ENCODE peak calls at places on chromosome 22, in seven cellular contexts. One of them, this sample, is unnamed.
A peak's percentile ranks its signal among the peaks of the same experiment; 100 is the strongest.

GRCh38 chr22:24367841-24368240 is 59.6 kb upstream of the ADORA2A start:
- DNase-seq in type B pancreatic cell: no peak
- DNase-seq in left ventricle myocardium inferior: no peak
- DNase-seq in stimulated activated CD4-positive, alpha-beta T cell treated with anti-CD3 and anti-CD28 coated beads, TNF-alpha, amount 100 ng/mL, for 1 hour: no peak
- DNase-seq in NCI-H510A: no peak
- DNase-seq in osteocyte: no peak
- DNase-seq in HFF-Myc: no peak
- DNase-seq in this sample: no peak

GRCh38 chr22:34395370-34395769 is 475.1 kb upstream of the LARGE1 start:
- DNase-seq in left ventricle myocardium inferior: no peak
- DNase-seq in HFF-Myc: no peak
- DNase-seq in osteocyte: no peak
- DNase-seq in NCI-H510A: no peak
- DNase-seq in type B pancreatic cell: no peak
- DNase-seq in stimulated activated CD4-positive, alpha-beta T cell treated with anti-CD3 and anti-CD28 coated beads, TNF-alpha, amount 100 ng/mL, for 1 hour: no peak
- DNase-seq in this sample: no peak

GRCh38 chr22:48823941-48824340 is 1003.7 kb downstream of the BRD1 start:
- DNase-seq in osteocyte: no peak
- DNase-seq in type B pancreatic cell: no peak
- DNase-seq in stimulated activated CD4-positive, alpha-beta T cell treated with anti-CD3 and anti-CD28 coated beads, TNF-alpha, amount 100 ng/mL, for 1 hour: no peak
- DNase-seq in left ventricle myocardium inferior: no peak
- DNase-seq in NCI-H510A: no peak
- DNase-seq in HFF-Myc: no peak
- DNase-seq in this sample: no peak

GRCh38 chr22:31139866-31140716 is at the start of gene PLA2G3:
- DNase-seq in NCI-H510A: peak; percentile 85
- DNase-seq in osteocyte: no peak
- DNase-seq in HFF-Myc: peak; percentile 48
- DNase-seq in left ventricle myocardium inferior: no peak
- DNase-seq in stimulated activated CD4-positive, alpha-beta T cell treated with anti-CD3 and anti-CD28 coated beads, TNF-alpha, amount 100 ng/mL, for 1 hour: no peak
- DNase-seq in type B pancreatic cell: no peak
- DNase-seq in this sample: no peak

GRCh38 chr22:40928657-40929056 is 22.5 kb upstream of the RBX1 start:
- DNase-seq in NCI-H510A: no peak
- DNase-seq in osteocyte: no peak
- DNase-seq in type B pancreatic cell: no peak
- DNase-seq in left ventricle myocardium inferior: no peak
- DNase-seq in HFF-Myc: no peak
- DNase-seq in stimulated activated CD4-positive, alpha-beta T cell treated with anti-CD3 and anti-CD28 coated beads, TNF-alpha, amount 100 ng/mL, for 1 hour: no peak
- DNase-seq in this sample: no peak

GRCh38 chr22:31279821-31280496 is 12.3 kb downstream of the PIK3IP1 start:
- DNase-seq in type B pancreatic cell: no peak
- DNase-seq in NCI-H510A: no peak
- DNase-seq in stimulated activated CD4-positive, alpha-beta T cell treated with anti-CD3 and anti-CD28 coated beads, TNF-alpha, amount 100 ng/mL, for 1 hour: no peak
- DNase-seq in osteocyte: no peak
- DNase-seq in HFF-Myc: no peak
- DNase-seq in left ventricle myocardium inferior: no peak
- DNase-seq in this sample: no peak

GRCh38 chr22:22856364-22856763 is 31.3 kb upstream of the IGLL5 start:
- DNase-seq in NCI-H510A: no peak
- DNase-seq in left ventricle myocardium inferior: no peak
- DNase-seq in stimulated activated CD4-positive, alpha-beta T cell treated with anti-CD3 and anti-CD28 coated beads, TNF-alpha, amount 100 ng/mL, for 1 hour: no peak
- DNase-seq in type B pancreatic cell: no peak
- DNase-seq in HFF-Myc: no peak
- DNase-seq in osteocyte: no peak
- DNase-seq in this sample: no peak

GRCh38 chr22:38214248-38215056 is 12.7 kb downstream of the MAFF start:
- DNase-seq in NCI-H510A: no peak
- DNase-seq in left ventricle myocardium inferior: peak; percentile 61
- DNase-seq in osteocyte: no peak
- DNase-seq in HFF-Myc: no peak
- DNase-seq in stimulated activated CD4-positive, alpha-beta T cell treated with anti-CD3 and anti-CD28 coated beads, TNF-alpha, amount 100 ng/mL, for 1 hour: peak; percentile 53
- DNase-seq in type B pancreatic cell: peak; percentile 84
- DNase-seq in this sample: no peak

GRCh38 chr22:31952459-31952858 is 8.1 kb downstream of the YWHAH start:
- DNase-seq in NCI-H510A: no peak
- DNase-seq in type B pancreatic cell: no peak
- DNase-seq in osteocyte: no peak
- DNase-seq in stimulated activated CD4-positive, alpha-beta T cell treated with anti-CD3 and anti-CD28 coated beads, TNF-alpha, amount 100 ng/mL, for 1 hour: no peak
- DNase-seq in left ventricle myocardium inferior: no peak
- DNase-seq in HFF-Myc: no peak
- DNase-seq in this sample: peak; percentile 72

GRCh38 chr22:23243006-23243573 is 62.8 kb downstream of the BCR start:
- DNase-seq in HFF-Myc: no peak
- DNase-seq in NCI-H510A: no peak
- DNase-seq in type B pancreatic cell: no peak
- DNase-seq in osteocyte: no peak
- DNase-seq in left ventricle myocardium inferior: no peak
- DNase-seq in stimulated activated CD4-positive, alpha-beta T cell treated with anti-CD3 and anti-CD28 coated beads, TNF-alpha, amount 100 ng/mL, for 1 hour: peak; percentile 29
- DNase-seq in this sample: no peak

GRCh38 chr22:37904572-37905533 is 1.2 kb upstream of the MICALL1 start:
- DNase-seq in type B pancreatic cell: no peak
- DNase-seq in stimulated activated CD4-positive, alpha-beta T cell treated with anti-CD3 and anti-CD28 coated beads, TNF-alpha, amount 100 ng/mL, for 1 hour: no peak
- DNase-seq in NCI-H510A: no peak
- DNase-seq in left ventricle myocardium inferior: peak; percentile 29
- DNase-seq in osteocyte: no peak
- DNase-seq in HFF-Myc: peak; percentile 85
- DNase-seq in this sample: peak; percentile 90

GRCh38 chr22:20777420-20778177 is 3.7 kb downstream of the SERPIND1 start:
- DNase-seq in HFF-Myc: peak; percentile 1
- DNase-seq in stimulated activated CD4-positive, alpha-beta T cell treated with anti-CD3 and anti-CD28 coated beads, TNF-alpha, amount 100 ng/mL, for 1 hour: no peak
- DNase-seq in NCI-H510A: no peak
- DNase-seq in left ventricle myocardium inferior: no peak
- DNase-seq in type B pancreatic cell: no peak
- DNase-seq in osteocyte: no peak
- DNase-seq in this sample: peak; percentile 79

GRCh38 chr22:46738642-46738960 is 549 bp upstream of the CERK start:
- DNase-seq in NCI-H510A: no peak
- DNase-seq in type B pancreatic cell: no peak
- DNase-seq in stimulated activated CD4-positive, alpha-beta T cell treated with anti-CD3 and anti-CD28 coated beads, TNF-alpha, amount 100 ng/mL, for 1 hour: no peak
- DNase-seq in left ventricle myocardium inferior: no peak
- DNase-seq in HFF-Myc: no peak
- DNase-seq in osteocyte: no peak
- DNase-seq in this sample: no peak

GRCh38 chr22:36329217-36330078 is 58.3 kb downstream of the MYH9 start:
- DNase-seq in NCI-H510A: peak; percentile 52
- DNase-seq in stimulated activated CD4-positive, alpha-beta T cell treated with anti-CD3 and anti-CD28 coated beads, TNF-alpha, amount 100 ng/mL, for 1 hour: peak; percentile 74
- DNase-seq in HFF-Myc: peak; percentile 96
- DNase-seq in type B pancreatic cell: no peak
- DNase-seq in left ventricle myocardium inferior: peak; percentile 57
- DNase-seq in osteocyte: no peak
- DNase-seq in this sample: peak; percentile 79

GRCh38 chr22:20591660-20592310 is 84.4 kb downstream of the MED15 start:
- DNase-seq in stimulated activated CD4-positive, alpha-beta T cell treated with anti-CD3 and anti-CD28 coated beads, TNF-alpha, amount 100 ng/mL, for 1 hour: no peak
- DNase-seq in HFF-Myc: no peak
- DNase-seq in osteocyte: no peak
- DNase-seq in type B pancreatic cell: no peak
- DNase-seq in left ventricle myocardium inferior: no peak
- DNase-seq in NCI-H510A: peak; percentile 71
- DNase-seq in this sample: no peak

GRCh38 chr22:37455896-37456295 is 28.6 kb upstream of the ELFN2 start:
- DNase-seq in left ventricle myocardium inferior: no peak
- DNase-seq in osteocyte: no peak
- DNase-seq in HFF-Myc: no peak
- DNase-seq in NCI-H510A: no peak
- DNase-seq in stimulated activated CD4-positive, alpha-beta T cell treated with anti-CD3 and anti-CD28 coated beads, TNF-alpha, amount 100 ng/mL, for 1 hour: no peak
- DNase-seq in type B pancreatic cell: no peak
- DNase-seq in this sample: no peak

GRCh38 chr22:39519681-39520053 is 695 bp upstream of the ATF4 start:
- DNase-seq in left ventricle myocardium inferior: peak; percentile 62
- DNase-seq in osteocyte: no peak
- DNase-seq in HFF-Myc: no peak
- DNase-seq in stimulated activated CD4-positive, alpha-beta T cell treated with anti-CD3 and anti-CD28 coated beads, TNF-alpha, amount 100 ng/mL, for 1 hour: no peak
- DNase-seq in NCI-H510A: no peak
- DNase-seq in type B pancreatic cell: no peak
- DNase-seq in this sample: no peak

GRCh38 chr22:48288541-48288940 is 1526.1 kb downstream of the TBC1D22A start:
- DNase-seq in NCI-H510A: no peak
- DNase-seq in stimulated activated CD4-positive, alpha-beta T cell treated with anti-CD3 and anti-CD28 coated beads, TNF-alpha, amount 100 ng/mL, for 1 hour: no peak
- DNase-seq in type B pancreatic cell: no peak
- DNase-seq in left ventricle myocardium inferior: no peak
- DNase-seq in HFF-Myc: no peak
- DNase-seq in osteocyte: no peak
- DNase-seq in this sample: no peak

GRCh38 chr22:39490135-39490798 is 11.8 kb upstream of the MIEF1 start:
- DNase-seq in osteocyte: no peak
- DNase-seq in left ventricle myocardium inferior: peak; percentile 78
- DNase-seq in type B pancreatic cell: no peak
- DNase-seq in stimulated activated CD4-positive, alpha-beta T cell treated with anti-CD3 and anti-CD28 coated beads, TNF-alpha, amount 100 ng/mL, for 1 hour: peak; percentile 41
- DNase-seq in NCI-H510A: no peak
- DNase-seq in HFF-Myc: no peak
- DNase-seq in this sample: no peak

GRCh38 chr22:50145741-50146439 is 24.6 kb upstream of the PANX2 start:
- DNase-seq in type B pancreatic cell: no peak
- DNase-seq in HFF-Myc: no peak
- DNase-seq in NCI-H510A: no peak
- DNase-seq in left ventricle myocardium inferior: no peak
- DNase-seq in stimulated activated CD4-positive, alpha-beta T cell treated with anti-CD3 and anti-CD28 coated beads, TNF-alpha, amount 100 ng/mL, for 1 hour: no peak
- DNase-seq in osteocyte: no peak
- DNase-seq in this sample: no peak

GRCh38 chr22:45192701-45193187 is 29.0 kb downstream of the NUP50 start:
- DNase-seq in NCI-H510A: no peak
- DNase-seq in type B pancreatic cell: no peak
- DNase-seq in osteocyte: no peak
- DNase-seq in stimulated activated CD4-positive, alpha-beta T cell treated with anti-CD3 and anti-CD28 coated beads, TNF-alpha, amount 100 ng/mL, for 1 hour: no peak
- DNase-seq in HFF-Myc: no peak
- DNase-seq in left ventricle myocardium inferior: no peak
- DNase-seq in this sample: no peak

GRCh38 chr22:23862103-23862502 is 4.4 kb downstream of the SLC2A11 start:
- DNase-seq in HFF-Myc: no peak
- DNase-seq in stimulated activated CD4-positive, alpha-beta T cell treated with anti-CD3 and anti-CD28 coated beads, TNF-alpha, amount 100 ng/mL, for 1 hour: no peak
- DNase-seq in left ventricle myocardium inferior: no peak
- DNase-seq in NCI-H510A: no peak
- DNase-seq in type B pancreatic cell: no peak
- DNase-seq in osteocyte: no peak
- DNase-seq in this sample: no peak

GRCh38 chr22:42397332-42398246 is 34.6 kb downstream of the NFAM1 start:
- DNase-seq in NCI-H510A: no peak
- DNase-seq in type B pancreatic cell: no peak
- DNase-seq in HFF-Myc: no peak
- DNase-seq in osteocyte: no peak
- DNase-seq in left ventricle myocardium inferior: peak; percentile 31
- DNase-seq in stimulated activated CD4-positive, alpha-beta T cell treated with anti-CD3 and anti-CD28 coated beads, TNF-alpha, amount 100 ng/mL, for 1 hour: no peak
- DNase-seq in this sample: no peak

GRCh38 chr22:28736296-28737155 is 5.1 kb downstream of the CHEK2 start:
- DNase-seq in NCI-H510A: no peak
- DNase-seq in osteocyte: no peak
- DNase-seq in left ventricle myocardium inferior: no peak
- DNase-seq in stimulated activated CD4-positive, alpha-beta T cell treated with anti-CD3 and anti-CD28 coated beads, TNF-alpha, amount 100 ng/mL, for 1 hour: no peak
- DNase-seq in type B pancreatic cell: no peak
- DNase-seq in HFF-Myc: no peak
- DNase-seq in this sample: no peak

GRCh38 chr22:30982501-30982900 is 13.4 kb downstream of the TUG1 start:
- DNase-seq in type B pancreatic cell: no peak
- DNase-seq in HFF-Myc: no peak
- DNase-seq in stimulated activated CD4-positive, alpha-beta T cell treated with anti-CD3 and anti-CD28 coated beads, TNF-alpha, amount 100 ng/mL, for 1 hour: no peak
- DNase-seq in osteocyte: no peak
- DNase-seq in left ventricle myocardium inferior: no peak
- DNase-seq in NCI-H510A: no peak
- DNase-seq in this sample: no peak

GRCh38 chr22:44524806-44525205 is 26.8 kb upstream of the RTL6 start:
- DNase-seq in stimulated activated CD4-positive, alpha-beta T cell treated with anti-CD3 and anti-CD28 coated beads, TNF-alpha, amount 100 ng/mL, for 1 hour: no peak
- DNase-seq in HFF-Myc: no peak
- DNase-seq in osteocyte: peak; percentile 53
- DNase-seq in type B pancreatic cell: no peak
- DNase-seq in left ventricle myocardium inferior: no peak
- DNase-seq in NCI-H510A: no peak
- DNase-seq in this sample: no peak

GRCh38 chr22:30575011-30575671 is 676 bp upstream of the GAL3ST1 start:
- DNase-seq in stimulated activated CD4-positive, alpha-beta T cell treated with anti-CD3 and anti-CD28 coated beads, TNF-alpha, amount 100 ng/mL, for 1 hour: no peak
- DNase-seq in NCI-H510A: no peak
- DNase-seq in HFF-Myc: no peak
- DNase-seq in osteocyte: no peak
- DNase-seq in type B pancreatic cell: no peak
- DNase-seq in left ventricle myocardium inferior: peak; percentile 30
- DNase-seq in this sample: peak; percentile 57

GRCh38 chr22:29314537-29315285 is 786 bp downstream of the RASL10A start:
- DNase-seq in stimulated activated CD4-positive, alpha-beta T cell treated with anti-CD3 and anti-CD28 coated beads, TNF-alpha, amount 100 ng/mL, for 1 hour: no peak
- DNase-seq in type B pancreatic cell: no peak
- DNase-seq in osteocyte: no peak
- DNase-seq in NCI-H510A: no peak
- DNase-seq in left ventricle myocardium inferior: no peak
- DNase-seq in HFF-Myc: no peak
- DNase-seq in this sample: no peak

GRCh38 chr22:23773247-23774113 is 831 bp downstream of the MMP11 start:
- DNase-seq in left ventricle myocardium inferior: peak; percentile 61
- DNase-seq in type B pancreatic cell: no peak
- DNase-seq in HFF-Myc: no peak
- DNase-seq in osteocyte: no peak
- DNase-seq in NCI-H510A: no peak
- DNase-seq in stimulated activated CD4-positive, alpha-beta T cell treated with anti-CD3 and anti-CD28 coated beads, TNF-alpha, amount 100 ng/mL, for 1 hour: no peak
- DNase-seq in this sample: no peak

GRCh38 chr22:46421272-46421671 is 85.8 kb downstream of the TRMU start:
- DNase-seq in type B pancreatic cell: no peak
- DNase-seq in NCI-H510A: no peak
- DNase-seq in osteocyte: no peak
- DNase-seq in left ventricle myocardium inferior: no peak
- DNase-seq in stimulated activated CD4-positive, alpha-beta T cell treated with anti-CD3 and anti-CD28 coated beads, TNF-alpha, amount 100 ng/mL, for 1 hour: no peak
- DNase-seq in HFF-Myc: no peak
- DNase-seq in this sample: no peak

GRCh38 chr22:27476729-27477128 is 324.8 kb downstream of the MN1 start:
- DNase-seq in HFF-Myc: no peak
- DNase-seq in left ventricle myocardium inferior: no peak
- DNase-seq in type B pancreatic cell: no peak
- DNase-seq in osteocyte: no peak
- DNase-seq in stimulated activated CD4-positive, alpha-beta T cell treated with anti-CD3 and anti-CD28 coated beads, TNF-alpha, amount 100 ng/mL, for 1 hour: no peak
- DNase-seq in NCI-H510A: no peak
- DNase-seq in this sample: no peak

GRCh38 chr22:50705851-50706351 is 32.1 kb upstream of the ACR start:
- DNase-seq in HFF-Myc: no peak
- DNase-seq in NCI-H510A: no peak
- DNase-seq in osteocyte: no peak
- DNase-seq in type B pancreatic cell: no peak
- DNase-seq in left ventricle myocardium inferior: peak; percentile 13
- DNase-seq in stimulated activated CD4-positive, alpha-beta T cell treated with anti-CD3 and anti-CD28 coated beads, TNF-alpha, amount 100 ng/mL, for 1 hour: no peak
- DNase-seq in this sample: no peak

GRCh38 chr22:20433686-20434241 is 3.9 kb downstream of the SCARF2 start:
- DNase-seq in osteocyte: no peak
- DNase-seq in left ventricle myocardium inferior: no peak
- DNase-seq in stimulated activated CD4-positive, alpha-beta T cell treated with anti-CD3 and anti-CD28 coated beads, TNF-alpha, amount 100 ng/mL, for 1 hour: no peak
- DNase-seq in type B pancreatic cell: no peak
- DNase-seq in NCI-H510A: no peak
- DNase-seq in HFF-Myc: no peak
- DNase-seq in this sample: no peak

GRCh38 chr22:33654173-33654890 is 265.9 kb downstream of the LARGE1 start:
- DNase-seq in stimulated activated CD4-positive, alpha-beta T cell treated with anti-CD3 and anti-CD28 coated beads, TNF-alpha, amount 100 ng/mL, for 1 hour: no peak
- DNase-seq in type B pancreatic cell: no peak
- DNase-seq in NCI-H510A: no peak
- DNase-seq in left ventricle myocardium inferior: no peak
- DNase-seq in HFF-Myc: no peak
- DNase-seq in osteocyte: no peak
- DNase-seq in this sample: no peak

GRCh38 chr22:42279425-42280020 is 9.1 kb upstream of the TCF20 start:
- DNase-seq in osteocyte: no peak
- DNase-seq in stimulated activated CD4-positive, alpha-beta T cell treated with anti-CD3 and anti-CD28 coated beads, TNF-alpha, amount 100 ng/mL, for 1 hour: no peak
- DNase-seq in NCI-H510A: no peak
- DNase-seq in HFF-Myc: no peak
- DNase-seq in left ventricle myocardium inferior: peak; percentile 1
- DNase-seq in type B pancreatic cell: peak; percentile 52
- DNase-seq in this sample: no peak

GRCh38 chr22:26646158-26646557 is 11.2 kb upstream of the MIAT start:
- DNase-seq in stimulated activated CD4-positive, alpha-beta T cell treated with anti-CD3 and anti-CD28 coated beads, TNF-alpha, amount 100 ng/mL, for 1 hour: no peak
- DNase-seq in HFF-Myc: no peak
- DNase-seq in NCI-H510A: no peak
- DNase-seq in osteocyte: no peak
- DNase-seq in type B pancreatic cell: no peak
- DNase-seq in left ventricle myocardium inferior: no peak
- DNase-seq in this sample: no peak

This sample was measured in AG09309.